ENCODE peak calls at places on chromosome 4, in five cellular contexts. X, G, C, Z and B are unnamed samples.

GRCh38 chr4:105196523-105197145 is 50.0 kb downstream of the TET2 start:
- DNase-seq in G (peak), Z (no peak), C (no peak), X (no peak), B (no peak)

GRCh38 chr4:138891610-138892009 is 124.0 kb upstream of the NOCT start:
- DNase-seq in Z (no peak), C (no peak), X (no peak), G (no peak), B (no peak)

GRCh38 chr4:79922011-79922410 is 151.0 kb downstream of the ANTXR2 start:
- DNase-seq in C (no peak), G (peak), Z (no peak), X (no peak), B (no peak)

GRCh38 chr4:2937146-2937857 is 25.9 kb downstream of the NOP14 start:
- DNase-seq in Z (peak), C (no peak), G (no peak), X (peak), B (no peak)

GRCh38 chr4:173014113-173014558 is 154.5 kb upstream of the GALNT7 start:
- DNase-seq in X (no peak), G (peak), C (peak), Z (no peak), B (peak)

GRCh38 chr4:19380600-19380999 is 871.1 kb upstream of the SLIT2 start:
- DNase-seq in X (no peak), C (no peak), G (peak), Z (no peak), B (no peak)

GRCh38 chr4:86338989-86339388 is 20.9 kb downstream of the MAPK10 start:
- DNase-seq in G (peak), Z (no peak), C (no peak), X (no peak), B (peak)

GRCh38 chr4:120082286-120082685 is 15.6 kb upstream of the MAD2L1 start:
- DNase-seq in G (no peak), C (no peak), Z (no peak), X (no peak), B (no peak)

GRCh38 chr4:138863160-138863559 is 152.4 kb upstream of the NOCT start:
- DNase-seq in C (no peak), X (no peak), G (no peak), Z (no peak), B (no peak)

GRCh38 chr4:72568959-72569718 is at the start of gene ADAMTS3:
- DNase-seq in G (peak), X (peak), Z (peak), C (peak), B (peak)

GRCh38 chr4:77146426-77147399 is 10.3 kb upstream of the CCNG2 start:
- DNase-seq in X (no peak), Z (no peak), G (no peak), C (no peak), B (no peak)

GRCh38 chr4:102593147-102593546 is 92.0 kb downstream of the NFKB1 start:
- DNase-seq in G (no peak), C (no peak), X (no peak), Z (no peak), B (no peak)

GRCh38 chr4:139167774-139168444 is 9.1 kb downstream of the ELF2 start:
- DNase-seq in C (no peak), Z (no peak), X (no peak), G (peak), B (peak)

GRCh38 chr4:151486166-151486565 is 77.2 kb downstream of the FHIP1A start:
- DNase-seq in C (no peak), Z (no peak), G (peak), X (no peak), B (peak)

GRCh38 chr4:165874799-165875371 is 1.8 kb downstream of the TLL1 start:
- DNase-seq in G (no peak), C (peak), X (peak), Z (peak), B (no peak)

GRCh38 chr4:17502764-17503163 is 9.1 kb downstream of the QDPR start:
- DNase-seq in G (peak), X (no peak), Z (no peak), C (no peak), B (no peak)

GRCh38 chr4:8477676-8478075 is 37.1 kb downstream of the TRMT44 start:
- DNase-seq in X (no peak), C (no peak), G (no peak), Z (no peak), B (no peak)

GRCh38 chr4:123562994-123563745 is 166.6 kb downstream of the SPRY1 start:
- DNase-seq in G (peak), X (no peak), C (no peak), Z (no peak), B (peak)

GRCh38 chr4:159101983-159102622 is 776 bp upstream of the RAPGEF2 start:
- DNase-seq in C (peak), Z (no peak), X (no peak), G (no peak), B (no peak)

GRCh38 chr4:92182736-92183407 is 120.9 kb upstream of the GRID2 start:
- DNase-seq in G (no peak), C (no peak), X (no peak), Z (peak), B (no peak)

GRCh38 chr4:153067376-153067775 is 131.3 kb downstream of the FHDC1 start:
- DNase-seq in X (no peak), G (peak), Z (no peak), C (no peak), B (no peak)

GRCh38 chr4:2076908-2077534 is 17.9 kb downstream of the NAT8L start:
- DNase-seq in Z (peak), C (no peak), G (no peak), X (peak), B (no peak)

GRCh38 chr4:10085386-10085785 is 31.2 kb downstream of the WDR1 start:
- DNase-seq in Z (peak), G (no peak), X (no peak), C (no peak), B (no peak)

GRCh38 chr4:86720508-86721068 is 126.5 kb downstream of the PTPN13 start:
- DNase-seq in G (peak), Z (no peak), X (no peak), C (no peak), B (peak)

GRCh38 chr4:86482851-86483490 is 111.1 kb upstream of the PTPN13 start:
- DNase-seq in G (no peak), Z (no peak), X (no peak), C (peak), B (no peak)

GRCh38 chr4:188439641-188440311 is 300.5 kb downstream of the TRIML1 start:
- DNase-seq in G (peak), C (no peak), Z (no peak), X (no peak), B (no peak)

GRCh38 chr4:136650541-136651277 is 881.6 kb downstream of the PCDH18 start:
- DNase-seq in Z (no peak), G (peak), C (no peak), X (no peak), B (no peak)

GRCh38 chr4:105140684-105141490 is 5.8 kb upstream of the TET2 start:
- DNase-seq in G (no peak), C (peak), Z (no peak), X (no peak), B (peak)

GRCh38 chr4:15366660-15367059 is 61.2 kb upstream of the C1QTNF7 start:
- DNase-seq in G (no peak), Z (no peak), X (no peak), C (no peak), B (no peak)

GRCh38 chr4:128604840-128605239 is 204.7 kb upstream of the JADE1 start:
- DNase-seq in C (no peak), Z (no peak), X (no peak), G (peak), B (peak)

GRCh38 chr4:138374947-138375346 is 132.8 kb upstream of the SLC7A11 start:
- DNase-seq in X (no peak), G (no peak), Z (no peak), C (no peak), B (no peak)

GRCh38 chr4:68735106-68735505 is 64.7 kb upstream of the UGT2B15 start:
- DNase-seq in X (no peak), Z (no peak), C (no peak), G (no peak), B (no peak)

GRCh38 chr4:72970756-72971155 is 98.8 kb downstream of the COX18 start:
- DNase-seq in Z (no peak), C (no peak), G (no peak), X (no peak), B (peak)

GRCh38 chr4:16150716-16151115 is 66.9 kb upstream of the PROM1 start:
- DNase-seq in Z (no peak), X (no peak), C (no peak), G (no peak), B (no peak)

DNA sequence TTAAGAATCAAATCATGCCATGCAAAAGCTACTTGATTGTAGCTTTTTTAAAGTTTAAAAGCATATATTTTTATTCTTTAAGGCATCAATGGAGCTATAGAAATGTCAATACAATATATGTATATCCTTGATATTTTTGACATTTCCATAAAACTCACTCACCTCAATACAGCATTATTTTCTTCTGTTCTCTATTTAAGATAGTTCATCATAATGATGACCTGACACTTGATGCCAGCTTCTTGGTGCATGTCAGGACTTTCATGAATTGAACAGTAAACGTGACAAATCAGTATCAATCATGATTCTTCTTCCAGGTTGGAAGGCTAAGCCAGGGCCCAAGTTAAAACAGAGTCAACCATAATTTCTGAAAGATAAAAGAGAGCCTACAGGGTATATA is 33.6 kb upstream of the ATP8A1 start:
- DNase-seq in C (no peak), Z (no peak), G (no peak), X (no peak), B (no peak)
- TF ChIP-seq CTCF in C (no peak), Z (no peak), G (no peak), X (no peak), B (no peak)

DNA sequence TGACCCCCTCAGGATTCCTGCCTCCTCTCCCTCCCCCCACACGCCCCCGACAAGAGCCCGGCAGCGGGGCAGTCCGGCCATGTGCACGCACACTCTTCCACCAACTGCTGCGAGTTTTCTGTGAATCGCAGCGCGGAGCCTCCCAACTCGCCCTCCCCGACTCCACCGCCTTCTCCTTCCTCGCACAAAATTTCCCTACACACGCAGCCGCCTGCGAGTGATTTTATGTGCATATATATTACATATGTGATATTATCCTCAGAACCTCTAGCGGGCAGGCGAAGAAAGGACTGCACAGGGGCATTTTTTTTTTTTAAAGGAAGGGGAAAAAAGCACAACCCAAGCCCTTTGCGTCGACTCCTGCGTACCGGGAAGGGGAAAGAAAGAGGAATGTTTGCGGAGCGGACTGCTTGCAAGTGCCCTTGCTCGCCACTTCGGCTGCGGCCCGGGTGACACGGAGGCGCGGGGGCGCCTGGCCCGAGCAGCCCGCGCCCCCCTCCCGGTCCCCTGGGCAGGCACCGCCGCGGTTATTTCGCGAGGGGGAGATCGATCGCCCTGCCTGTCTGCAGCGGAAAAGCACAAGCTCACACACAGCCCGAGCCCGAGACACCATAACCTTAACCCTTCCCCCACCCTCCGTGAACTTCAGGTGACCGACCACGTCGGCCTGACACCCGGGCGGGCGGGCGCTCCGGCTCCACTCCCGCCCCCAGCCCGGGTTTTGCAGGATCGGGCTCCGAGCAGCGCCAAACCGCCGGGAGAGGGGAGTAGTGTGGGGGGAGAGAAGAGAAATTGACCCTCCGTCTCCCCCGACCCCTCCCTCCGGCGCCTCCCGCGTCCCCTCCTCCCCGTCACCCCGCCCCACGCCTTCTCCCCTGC is 2.2 kb downstream of the ZNF827 start:
- DNase-seq in X (peak), C (peak), Z (peak), G (peak), B (peak)
- TF ChIP-seq CTCF in X (no peak), C (peak), Z (peak), G (peak), B (peak)

DNA sequence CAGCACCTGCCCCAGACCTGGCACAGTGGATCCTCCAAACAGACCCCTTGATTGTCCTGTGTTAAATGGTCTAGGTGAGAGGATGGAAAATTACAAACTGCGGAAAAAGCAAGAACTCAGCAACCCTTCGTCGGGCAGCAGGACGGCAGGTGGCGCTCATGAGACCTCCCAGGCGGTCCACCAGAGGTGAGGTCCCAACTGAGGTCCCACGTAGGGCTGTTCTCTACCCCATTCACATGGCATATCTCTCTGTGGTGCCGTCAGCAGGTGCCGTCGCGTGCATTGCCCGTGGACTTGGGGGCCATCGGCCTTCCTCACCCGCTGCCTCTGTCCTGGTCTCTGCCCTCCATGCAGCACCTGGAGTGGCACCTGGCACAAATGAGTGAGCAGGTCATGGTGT is 88.2 kb downstream of the CRMP1 start:
- DNase-seq in C (no peak), Z (no peak), G (no peak), X (no peak), B (no peak)
- TF ChIP-seq CTCF in C (no peak), Z (no peak), G (no peak), X (no peak), B (no peak)

GRCh38 chr4:82713856-82714255 is 84.7 kb downstream of the SCD5 start:
- DNase-seq in Z (no peak), X (no peak), C (no peak), G (peak), B (no peak)

GRCh38 chr4:82710202-82710929 is 88.2 kb downstream of the SCD5 start:
- DNase-seq in C (peak), Z (no peak), G (no peak), X (no peak), B (peak)

GRCh38 chr4:82708982-82709381 is 89.6 kb downstream of the SCD5 start:
- DNase-seq in X (no peak), Z (no peak), C (no peak), G (no peak), B (no peak)

GRCh38 chr4:82715731-82716617 is 82.6 kb downstream of the SCD5 start:
- DNase-seq in G (peak), C (no peak), X (no peak), Z (no peak), B (peak)

GRCh38 chr4:82711158-82711785 is 87.3 kb downstream of the SCD5 start:
- DNase-seq in X (no peak), C (no peak), G (no peak), Z (no peak), B (no peak)
- TF ChIP-seq CTCF in X (no peak), C (no peak), G (no peak), Z (no peak), B (no peak)